ENCODE peak calls at places on chromosomes 7 and 10, in six cellular contexts. U is stomach, O is suprapubic skin, Z is tibial nerve, A is ovary, V is transverse colon. H is an unnamed sample.

GRCh38 chr7:94696981-94697670 is 41.2 kb upstream of the SGCE start:
- DNase-seq in A (peak; percentile 83), O (no peak), V (peak; percentile 29), Z (peak; percentile 35), U (peak; percentile 44), H (peak; percentile 86)

GRCh38 chr7:157195868-157196267 is 57.1 kb downstream of the UBE3C start:
- DNase-seq in A (no peak), O (no peak), U (no peak), V (no peak), Z (no peak), H (no peak)

GRCh38 chr10:70265032-70265689 is 18.6 kb downstream of the NPFFR1 start:
- DNase-seq in Z (no peak), V (no peak), O (no peak), A (no peak), U (no peak), H (no peak)

GRCh38 chr7:36390199-36391090 is 783 bp downstream of the ANLN start:
- DNase-seq in O (no peak), V (peak; percentile 85), U (peak; percentile 83), A (peak; percentile 66), Z (no peak), H (peak; percentile 69)

GRCh38 chr7:48360574-48360973 is 189.3 kb downstream of the ABCA13 start:
- DNase-seq in V (no peak), A (no peak), O (no peak), U (no peak), Z (no peak), H (no peak)

GRCh38 chr7:20787658-20788057 is 972 bp upstream of the SP8 start:
- DNase-seq in O (no peak), Z (no peak), U (no peak), V (no peak), A (no peak), H (no peak)

GRCh38 chr10:127119901-127120300 is 76.5 kb downstream of the INSYN2A start:
- DNase-seq in U (no peak), Z (no peak), A (no peak), V (no peak), O (no peak), H (no peak)

GRCh38 chr10:69483988-69484387 is 32.7 kb downstream of the TSPAN15 start:
- DNase-seq in A (no peak), U (no peak), O (no peak), Z (no peak), V (no peak), H (no peak)

GRCh38 chr7:74039337-74039736 is 11.4 kb downstream of the ELN start:
- DNase-seq in V (no peak), A (no peak), O (no peak), Z (no peak), U (no peak), H (no peak)

GRCh38 chr7:30162622-30163124 is 27.9 kb downstream of the MTURN start:
- DNase-seq in U (no peak), A (no peak), O (no peak), V (no peak), Z (no peak), H (no peak)

GRCh38 chr10:131134001-131134576 is 177.4 kb downstream of the TCERG1L start:
- DNase-seq in V (no peak), U (no peak), O (no peak), Z (no peak), A (no peak), H (no peak)

GRCh38 chr7:142568430-142569097 is 180.7 kb upstream of the PRSS1 start:
- DNase-seq in V (no peak), Z (no peak), A (no peak), U (no peak), O (no peak), H (no peak)

GRCh38 chr10:62049815-62050626 is 148.5 kb downstream of the ARID5B start:
- DNase-seq in O (no peak), V (no peak), A (no peak), Z (no peak), U (no peak), H (no peak)

GRCh38 chr10:122208616-122209430 is 62.3 kb upstream of the BTBD16 start:
- DNase-seq in U (no peak), Z (no peak), A (no peak), O (no peak), V (no peak), H (no peak)

GRCh38 chr7:35702541-35702940 is 7.6 kb upstream of the HERPUD2 start:
- DNase-seq in U (no peak), Z (no peak), V (no peak), O (no peak), A (no peak), H (no peak)

GRCh38 chr7:141534757-141535737 is 16.2 kb upstream of the AGK start:
- DNase-seq in O (no peak), Z (no peak), U (no peak), V (no peak), A (no peak), H (no peak)

GRCh38 chr7:20577362-20578069 is 38.0 kb upstream of the ABCB5 start:
- DNase-seq in V (no peak), Z (no peak), O (no peak), A (no peak), U (no peak), H (no peak)

GRCh38 chr7:12540850-12541249 is 29.7 kb upstream of the SCIN start:
- DNase-seq in V (no peak), U (no peak), Z (no peak), A (no peak), O (no peak), H (no peak)

GRCh38 chr7:44849277-44850210 is 1.7 kb upstream of the H2AZ2 start:
- DNase-seq in O (no peak), V (no peak), A (no peak), U (no peak), Z (no peak), H (no peak)

GRCh38 chr7:44847509-44847919 is 373 bp downstream of the H2AZ2 start:
- DNase-seq in A (peak; percentile 90), Z (peak; percentile 75), V (peak; percentile 91), O (peak; percentile 92), U (peak; percentile 87), H (peak; percentile 94)

GRCh38 chr7:44845476-44845875 is 2.4 kb downstream of the H2AZ2 start:
- DNase-seq in O (no peak), Z (no peak), U (no peak), V (no peak), A (no peak), H (no peak)

GRCh38 chr7:44846816-44847508 is 925 bp downstream of the H2AZ2 start:
- DNase-seq in V (no peak), U (no peak), O (no peak), Z (no peak), A (no peak), H (no peak)

GRCh38 chr7:44847920-44848634 is at the start of gene H2AZ2:
- DNase-seq in A (peak; percentile 100), V (peak; percentile 100), Z (peak; percentile 100), U (peak; percentile 100), O (peak; percentile 100), H (peak; percentile 100)
- TF ChIP-seq EP300 in A (peak; percentile 50), V (no peak), Z (peak; percentile 89), U (no peak), O (no peak), H (no peak)

GRCh38 chr7:1124164-1124563 is 35.8 kb downstream of the ZFAND2A start:
- DNase-seq in O (peak; percentile 78), Z (no peak), V (no peak), A (peak; percentile 35), U (no peak), H (no peak)

GRCh38 chr7:1121886-1122831 is 34.2 kb downstream of the GPER1 start:
- DNase-seq in U (no peak), O (peak; percentile 48), V (no peak), A (peak; percentile 28), Z (no peak), H (no peak)

GRCh38 chr7:1124816-1125602 is 35.0 kb downstream of the ZFAND2A start:
- DNase-seq in V (no peak), U (peak; percentile 72), Z (no peak), A (peak; percentile 47), O (peak; percentile 62), H (no peak)

GRCh38 chr7:1122832-1123501 is 35.1 kb downstream of the GPER1 start:
- DNase-seq in U (no peak), Z (no peak), A (peak; percentile 37), V (no peak), O (peak; percentile 77), H (no peak)

GRCh38 chr7:1123721-1124120 is 35.8 kb downstream of the GPER1 start:
- DNase-seq in U (peak; percentile 91), V (peak; percentile 57), A (peak; percentile 87), Z (peak; percentile 75), O (peak; percentile 90), H (peak; percentile 94)
- H3K27ac ChIP-seq in U (peak overlapping the region; percentile 43), V (peak overlapping the region; percentile 56), A (no peak overlapping the region), Z (peak overlapping the region; percentile 89), O (peak overlapping the region; percentile 51), H (peak overlapping the region; percentile 78)

DNA sequence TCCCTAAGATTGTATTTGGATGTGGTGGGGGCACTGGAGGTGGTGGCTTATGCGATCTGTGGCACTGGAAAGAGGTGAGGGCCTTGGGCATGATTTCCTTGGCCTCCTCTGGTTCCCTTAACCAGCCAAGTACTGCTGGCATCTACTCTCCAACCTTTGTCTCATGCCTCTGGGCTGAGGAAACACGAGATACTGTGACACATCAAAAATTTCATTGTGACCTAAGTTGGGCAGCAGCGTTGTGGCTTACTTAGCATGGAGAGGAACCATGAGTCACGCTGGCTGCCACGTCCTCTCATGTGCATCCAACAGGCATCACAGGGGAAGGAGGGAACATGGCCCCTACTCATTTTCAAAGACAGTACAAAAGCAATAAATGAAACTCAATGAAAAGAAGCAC is 29.7 kb upstream of the GSDME start:
- DNase-seq in V (no peak), O (no peak), A (no peak), U (no peak), Z (no peak), H (no peak)
- TF ChIP-seq POLR2A in V (no peak), O (no peak), A (no peak), U (no peak), Z (no peak), H (no peak)

DNA sequence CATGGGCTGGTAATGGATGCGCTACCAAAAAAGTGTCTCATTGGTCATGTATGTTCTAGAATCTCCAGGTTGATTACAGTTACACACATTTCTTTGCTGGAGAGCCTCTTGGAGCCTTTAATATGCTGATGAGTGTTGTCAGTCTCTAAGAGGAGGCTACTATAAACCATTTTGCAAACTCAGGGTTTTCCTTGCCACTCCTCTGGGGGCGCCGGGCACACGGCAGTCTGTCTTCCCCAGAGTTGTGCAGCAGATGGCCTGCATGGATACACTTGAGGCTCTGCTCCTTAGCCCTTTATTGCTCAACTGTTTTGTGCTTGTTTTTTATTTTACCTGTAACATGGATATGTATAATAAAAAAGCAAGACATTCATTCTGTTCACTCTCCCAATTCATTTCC is 196.5 kb downstream of the ACTR3B start:
- DNase-seq in O (no peak), Z (no peak), V (no peak), U (no peak), A (no peak), H (no peak)
- TF ChIP-seq EP300 in O (no peak), Z (no peak), V (no peak), U (no peak), A (no peak), H (no peak)